ENCODE peak calls at places on chromosomes 3 and 15, in ten cellular contexts. H, N, Z, R, F, W, B, G, O and I are unnamed samples.

GRCh38 chr15:71733122-71733521 is 77.2 kb upstream of the NR2E3 start:
- DNase-seq in H (no peak), N (no peak), Z (no peak), R (no peak), F (no peak), W (no peak), B (no peak), G (no peak), O (no peak), I (no peak)

GRCh38 chr15:76866716-76867321 is 38.3 kb downstream of the SCAPER start:
- DNase-seq in H (no peak), N (no peak), Z (peak), R (no peak), F (peak), W (peak), B (no peak), G (peak), O (peak), I (peak)

GRCh38 chr3:195196266-195196665 is 74.7 kb downstream of the XXYLT1 start:
- DNase-seq in H (no peak), N (no peak), Z (peak), R (no peak), F (peak), W (no peak), B (no peak), G (peak), O (no peak), I (no peak)

GRCh38 chr15:65062061-65062460 is 5.7 kb downstream of the RASL12 start:
- DNase-seq in H (no peak), N (no peak), Z (no peak), R (no peak), F (no peak), W (no peak), B (no peak), G (no peak), O (no peak), I (no peak)

GRCh38 chr3:45499529-45499928 is 95.0 kb upstream of the LIMD1 start:
- DNase-seq in H (no peak), N (no peak), Z (peak), R (no peak), F (peak), W (peak), B (no peak), G (peak), O (peak), I (no peak)

GRCh38 chr3:37907906-37908305 is 46.2 kb downstream of the CTDSPL start:
- DNase-seq in H (no peak), N (no peak), Z (no peak), R (no peak), F (no peak), W (no peak), B (no peak), G (no peak), O (no peak), I (no peak)

GRCh38 chr3:73475175-73475574 is 149.6 kb downstream of the PDZRN3 start:
- DNase-seq in H (no peak), N (no peak), Z (no peak), R (no peak), F (no peak), W (no peak), B (no peak), G (no peak), O (no peak), I (no peak)

GRCh38 chr3:153625506-153625905 is 463.5 kb downstream of the RAP2B start:
- DNase-seq in H (no peak), N (no peak), Z (no peak), R (no peak), F (no peak), W (no peak), B (no peak), G (peak), O (no peak), I (no peak)

GRCh38 chr3:58009026-58009748 is 965 bp downstream of the FLNB start:
- DNase-seq in H (no peak), N (peak), Z (no peak), R (no peak), F (peak), W (peak), B (peak), G (no peak), O (no peak), I (no peak)

GRCh38 chr3:25911525-25912295 is 121.8 kb downstream of the OXSM start:
- DNase-seq in H (no peak), N (no peak), Z (no peak), R (no peak), F (no peak), W (no peak), B (no peak), G (no peak), O (no peak), I (no peak)

GRCh38 chr3:58346368-58346767 is 13.7 kb downstream of the PXK start:
- DNase-seq in H (no peak), N (no peak), Z (no peak), R (no peak), F (no peak), W (no peak), B (no peak), G (no peak), O (no peak), I (no peak)

GRCh38 chr3:109018828-109019227 is 65.1 kb upstream of the GUCA1C start:
- DNase-seq in H (no peak), N (no peak), Z (peak), R (no peak), F (no peak), W (no peak), B (no peak), G (no peak), O (no peak), I (no peak)

GRCh38 chr3:44108481-44108880 is 133.2 kb upstream of the TOPAZ1 start:
- DNase-seq in H (no peak), N (no peak), Z (no peak), R (no peak), F (no peak), W (no peak), B (no peak), G (no peak), O (no peak), I (no peak)

GRCh38 chr3:4906107-4906621 is 73.1 kb upstream of the BHLHE40 start:
- DNase-seq in H (no peak), N (no peak), Z (peak), R (peak), F (peak), W (no peak), B (no peak), G (peak), O (no peak), I (peak)

GRCh38 chr15:67839358-67839928 is 402 bp downstream of the RNU6-1 start:
- DNase-seq in H (no peak), N (peak), Z (peak), R (no peak), F (peak), W (no peak), B (no peak), G (peak), O (peak), I (no peak)

GRCh38 chr3:36876181-36876936 is 68.5 kb downstream of the TRANK1 start:
- DNase-seq in H (no peak), N (peak), Z (no peak), R (no peak), F (no peak), W (no peak), B (no peak), G (no peak), O (no peak), I (no peak)

GRCh38 chr15:71443538-71443937 is 328.3 kb downstream of the THSD4 start:
- DNase-seq in H (peak), N (no peak), Z (peak), R (no peak), F (peak), W (peak), B (peak), G (peak), O (peak), I (peak)

GRCh38 chr3:10334461-10334860 is 13.5 kb upstream of the SEC13 start:
- DNase-seq in H (no peak), N (no peak), Z (peak), R (no peak), F (no peak), W (no peak), B (peak), G (no peak), O (peak), I (no peak)

GRCh38 chr3:157786618-157787017 is 283.4 kb upstream of the VEPH1 start:
- DNase-seq in H (no peak), N (no peak), Z (peak), R (no peak), F (peak), W (no peak), B (no peak), G (no peak), O (no peak), I (no peak)

GRCh38 chr15:91936182-91936775 is 82.8 kb downstream of the SLCO3A1 start:
- DNase-seq in H (no peak), N (no peak), Z (peak), R (no peak), F (no peak), W (no peak), B (no peak), G (no peak), O (no peak), I (no peak)

GRCh38 chr3:186464424-186465093 is 79.6 kb downstream of the CRYGS start:
- DNase-seq in H (no peak), N (no peak), Z (no peak), R (no peak), F (no peak), W (no peak), B (no peak), G (no peak), O (no peak), I (no peak)
- TF ChIP-seq CTCF in H (no peak), N (no peak), Z (no peak), R (peak), F (no peak), W (no peak), B (no peak), G (no peak), O (no peak), I (no peak)

GRCh38 chr3:77038468-77038927 is 1.4 kb upstream of the ROBO2 start:
- DNase-seq in H (peak), N (no peak), Z (peak), R (peak), F (peak), W (peak), B (peak), G (peak), O (peak), I (peak)
- TF ChIP-seq CTCF in H (peak), N (no peak), Z (peak), R (peak), F (peak), W (peak), B (peak), G (peak), O (peak), I (peak)

GRCh38 chr3:126960604-126960995 is 22.3 kb upstream of the PLXNA1 start:
- DNase-seq in H (no peak), N (no peak), Z (no peak), R (no peak), F (no peak), W (no peak), B (peak), G (no peak), O (no peak), I (no peak)
- TF ChIP-seq CTCF in H (no peak), N (no peak), Z (no peak), R (no peak), F (peak), W (no peak), B (no peak), G (no peak), O (no peak), I (no peak)

DNA sequence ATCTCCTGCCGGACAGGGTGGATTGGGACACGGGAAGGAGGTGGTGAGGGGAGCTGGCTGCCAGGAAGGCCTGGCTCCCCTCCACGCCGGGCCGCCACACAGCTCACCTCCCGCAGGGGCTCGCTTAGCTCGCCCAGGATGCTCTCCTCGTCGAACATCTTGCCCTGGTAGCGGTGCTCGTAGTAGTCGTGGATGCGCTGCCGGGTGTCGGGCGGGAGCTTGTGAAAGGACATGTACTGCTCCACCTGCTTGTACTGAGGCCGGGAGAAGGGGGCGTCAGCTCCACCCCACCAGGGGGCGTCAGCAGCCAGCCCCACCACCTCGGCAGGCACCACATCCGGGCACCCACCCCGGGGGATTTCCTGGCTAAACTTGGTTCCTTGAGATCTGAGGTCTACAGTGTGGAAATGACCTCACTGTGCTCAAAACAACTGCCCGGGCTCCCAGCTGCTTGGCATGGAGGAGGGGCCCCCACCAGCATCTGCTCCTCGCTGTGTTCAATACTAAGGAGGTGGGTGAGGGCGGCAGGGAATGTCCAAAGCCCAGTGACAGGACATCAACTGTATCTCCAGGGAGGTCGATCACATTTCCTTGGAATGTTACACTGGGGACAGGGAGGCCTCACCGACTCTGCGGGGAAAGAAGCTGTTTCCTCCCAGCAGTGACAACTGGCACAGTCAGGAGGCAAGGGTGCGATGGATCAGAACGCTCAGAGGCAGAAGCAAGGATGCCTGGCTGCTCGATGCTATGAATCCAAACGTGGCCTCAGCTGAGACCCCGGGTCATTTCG is 43.4 kb downstream of the HCN4 start:
- DNase-seq in H (no peak), N (no peak), Z (no peak), R (no peak), F (no peak), W (no peak), B (no peak), G (no peak), O (no peak), I (peak)
- TF ChIP-seq CTCF in H (no peak), N (no peak), Z (peak), R (peak), F (peak), W (no peak), B (peak), G (no peak), O (no peak), I (peak)

GRCh38 chr3:71926242-71926560 is 141.3 kb upstream of the PROK2 start:
- DNase-seq in H (no peak), N (no peak), Z (peak), R (no peak), F (peak), W (peak), B (no peak), G (peak), O (peak), I (peak)
- TF ChIP-seq CTCF in H (no peak), N (peak), Z (no peak), R (peak), F (peak), W (peak), B (peak), G (no peak), O (peak), I (peak)

GRCh38 chr3:111012388-111013248 is 59.0 kb upstream of the NECTIN3 start:
- DNase-seq in H (no peak), N (no peak), Z (peak), R (no peak), F (peak), W (peak), B (no peak), G (no peak), O (no peak), I (peak)
- TF ChIP-seq CTCF in H (no peak), N (no peak), Z (peak), R (peak), F (no peak), W (peak), B (no peak), G (no peak), O (no peak), I (no peak)

DNA sequence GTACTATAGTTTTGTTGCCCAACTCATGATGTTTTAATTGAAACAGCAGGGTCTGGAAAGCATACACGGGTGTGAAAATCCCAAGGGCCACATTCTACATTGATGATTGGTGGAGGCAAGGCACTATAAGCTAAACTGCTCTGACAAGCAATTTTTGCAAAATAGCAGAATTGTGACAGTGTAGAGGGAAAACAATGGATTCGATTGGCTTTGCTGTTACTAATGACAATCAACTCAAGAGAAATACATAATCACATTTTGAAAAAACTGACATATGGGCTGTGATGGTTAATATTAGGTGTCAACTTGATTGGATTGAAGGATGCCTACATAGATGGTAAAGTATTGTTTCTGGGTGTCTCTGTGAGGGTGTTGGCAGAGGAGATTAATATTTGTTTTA is 458.7 kb downstream of the PYDC2 start:
- DNase-seq in H (no peak), N (no peak), Z (no peak), R (no peak), F (no peak), W (no peak), B (no peak), G (no peak), O (no peak), I (no peak)
- TF ChIP-seq CTCF in H (no peak), N (no peak), Z (no peak), R (no peak), F (no peak), W (no peak), B (no peak), G (no peak), O (no peak), I (no peak)

GRCh38 chr3:138180375-138181029 is 5.8 kb upstream of the DBR1 start:
- DNase-seq in H (no peak), N (no peak), Z (peak), R (no peak), F (peak), W (peak), B (no peak), G (peak), O (no peak), I (peak)
- TF ChIP-seq CTCF in H (peak), N (peak), Z (peak), R (peak), F (peak), W (peak), B (peak), G (no peak), O (peak), I (peak)